ENCODE peak calls at places on chromosomes 6 and 20, in four cellular contexts. G is pancreas, O is IMR-90, Y is HepG2. J is an unnamed sample. For H3K4me1, the result is how much of the 10 kb centered on the place peaks cover.

GRCh38 chr6:89251170-89251569 is 34.0 kb upstream of the GABRR1 start:
- DNase-seq in O (no peak), Y (no peak), G (no peak), J (no peak)

GRCh38 chr20:9374480-9374879 is 139.9 kb upstream of the LAMP5 start:
- DNase-seq in G (no peak), Y (no peak), O (peak), J (no peak)

GRCh38 chr6:32112436-32112980 is 3.4 kb upstream of the TNXB start:
- DNase-seq in Y (no peak), G (no peak), O (no peak), J (no peak)

GRCh38 chr6:56595490-56596122 is 47.1 kb downstream of the DST start:
- DNase-seq in Y (peak), G (peak), O (peak), J (no peak)

GRCh38 chr6:117467876-117468275 is 14.6 kb upstream of the DCBLD1 start:
- DNase-seq in G (no peak), Y (no peak), O (no peak), J (no peak)

GRCh38 chr6:50842861-50843384 is 24.3 kb downstream of the TFAP2B start:
- DNase-seq in Y (no peak), O (no peak), G (no peak), J (no peak)

GRCh38 chr20:4341804-4342560 is 326.6 kb upstream of the RNF24 start:
- DNase-seq in O (peak), Y (no peak), G (no peak), J (no peak)

GRCh38 chr20:57392130-57392445 is 892 bp downstream of the RBM38 start:
- DNase-seq in Y (no peak), O (no peak), G (no peak), J (no peak)

GRCh38 chr20:50318709-50319108 is 128.1 kb downstream of the CEBPB start:
- DNase-seq in Y (no peak), O (no peak), G (no peak), J (no peak)

GRCh38 chr20:4607287-4607713 is 114.4 kb upstream of the PRND start:
- DNase-seq in G (no peak), Y (peak), O (peak), J (peak)

GRCh38 chr6:136158398-136158797 is 91.7 kb downstream of the MTFR2 start:
- DNase-seq in Y (no peak), O (no peak), G (peak), J (no peak)

GRCh38 chr20:35360033-35360432 is 51.7 kb downstream of the UQCC1 start:
- DNase-seq in Y (no peak), O (no peak), G (no peak), J (no peak)

GRCh38 chr20:3071610-3072529 is at the start of gene OXT:
- DNase-seq in G (no peak), Y (no peak), O (no peak), J (no peak)

GRCh38 chr6:128098000-128098581 is 197.2 kb upstream of the THEMIS start:
- DNase-seq in G (no peak), Y (no peak), O (peak), J (no peak)

GRCh38 chr6:4732691-4733315 is 43.4 kb upstream of the CDYL start:
- DNase-seq in Y (peak), G (no peak), O (peak), J (no peak)

GRCh38 chr20:19620471-19620870 is 137.6 kb upstream of the RIN2 start:
- DNase-seq in Y (peak), G (no peak), O (no peak), J (peak)

GRCh38 chr20:2804921-2805681 is 4.7 kb upstream of the CPXM1 start:
- DNase-seq in G (no peak), O (no peak), Y (no peak), J (no peak)

GRCh38 chr6:154542747-154543146 is 32.3 kb upstream of the CNKSR3 start:
- DNase-seq in G (no peak), Y (no peak), O (no peak), J (peak)

GRCh38 chr20:61271273-61272221 is 19.5 kb downstream of the CDH4 start:
- DNase-seq in Y (no peak), G (no peak), O (no peak), J (no peak)

GRCh38 chr20:47800619-47801018 is 15.3 kb upstream of the SULF2 start:
- DNase-seq in Y (no peak), G (no peak), O (no peak), J (no peak)

GRCh38 chr20:54532573-54532972 is 57.2 kb downstream of the DOK5 start:
- DNase-seq in G (no peak), O (no peak), Y (no peak), J (no peak)

GRCh38 chr6:142893088-142893487 is 51.9 kb downstream of the HIVEP2 start:
- DNase-seq in O (peak), Y (no peak), G (no peak), J (no peak)

GRCh38 chr6:121652223-121652622 is 216.8 kb downstream of the GJA1 start:
- DNase-seq in O (no peak), G (no peak), Y (no peak), J (no peak)

GRCh38 chr6:112086744-112087135 is 542 bp downstream of the TUBE1 start:
- DNase-seq in O (peak), Y (peak), G (no peak), J (no peak)

GRCh38 chr6:154925130-154925529 is 70.0 kb upstream of the TIAM2 start:
- DNase-seq in Y (no peak), O (no peak), G (no peak), J (no peak)

GRCh38 chr6:132147530-132148011 is 196.4 kb upstream of the CCN2 start:
- DNase-seq in Y (no peak), O (peak), G (no peak), J (no peak)

DNA sequence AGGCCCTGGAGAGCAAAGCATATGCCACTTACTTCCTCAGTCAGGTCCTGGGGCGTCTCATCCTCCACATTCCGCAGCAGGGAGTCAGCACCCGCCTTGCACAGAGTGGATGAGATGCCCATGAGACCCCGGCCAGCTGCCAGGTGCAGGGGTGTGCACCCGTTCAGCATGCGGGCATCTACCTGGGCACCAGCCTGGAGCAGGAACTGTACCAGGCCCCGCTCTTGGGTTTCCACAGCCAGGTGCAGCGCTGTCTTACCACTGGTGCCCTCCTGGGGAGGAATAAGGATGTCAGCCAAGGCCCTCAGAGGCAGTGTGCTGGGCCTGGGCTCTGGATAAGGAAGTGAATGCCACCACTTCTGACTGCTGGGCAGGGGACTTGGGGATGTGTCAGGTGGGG is 2.7 kb upstream of the SLC35B2 start:
- DNase-seq in O (no peak), Y (no peak), G (no peak), J (no peak)
- H3K4me1 ChIP-seq in O (under half), Y (half or more), G (under half), J (under half)

GRCh38 chr6:82778985-82779384 is 286.7 kb downstream of the UBE3D start:
- DNase-seq in O (no peak), G (no peak), Y (no peak), J (no peak)

GRCh38 chr6:82780334-82780733 is 285.3 kb downstream of the UBE3D start:
- DNase-seq in Y (no peak), G (no peak), O (no peak), J (no peak)

GRCh38 chr6:82775361-82775760 is 290.3 kb downstream of the UBE3D start:
- DNase-seq in Y (no peak), G (no peak), O (peak), J (no peak)

GRCh38 chr6:82773061-82773717 is 292.5 kb downstream of the UBE3D start:
- DNase-seq in G (no peak), Y (no peak), O (no peak), J (no peak)

DNA sequence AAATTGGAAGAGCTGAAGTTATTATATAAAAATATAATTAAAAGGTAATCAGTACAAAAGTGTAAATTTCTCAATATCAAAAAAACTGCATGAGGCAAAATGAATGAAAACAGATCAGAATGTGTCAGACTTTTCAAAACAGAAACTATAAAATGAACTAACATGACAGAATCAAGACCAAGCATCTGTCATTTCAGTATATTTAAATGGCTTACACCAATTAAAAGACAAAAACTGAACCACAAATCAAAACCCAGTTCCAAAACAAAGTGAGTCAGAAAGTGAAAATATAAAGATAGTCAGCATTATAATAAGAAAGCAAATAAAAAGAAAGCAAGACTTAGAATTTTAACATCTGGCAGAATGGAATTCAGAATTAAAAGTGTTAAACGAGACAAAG is 289.7 kb downstream of the UBE3D start:
- DNase-seq in Y (no peak), G (no peak), O (no peak), J (no peak)
- H3K27ac ChIP-seq in Y (no peak), G (no peak), O (no peak), J (no peak)

DNA sequence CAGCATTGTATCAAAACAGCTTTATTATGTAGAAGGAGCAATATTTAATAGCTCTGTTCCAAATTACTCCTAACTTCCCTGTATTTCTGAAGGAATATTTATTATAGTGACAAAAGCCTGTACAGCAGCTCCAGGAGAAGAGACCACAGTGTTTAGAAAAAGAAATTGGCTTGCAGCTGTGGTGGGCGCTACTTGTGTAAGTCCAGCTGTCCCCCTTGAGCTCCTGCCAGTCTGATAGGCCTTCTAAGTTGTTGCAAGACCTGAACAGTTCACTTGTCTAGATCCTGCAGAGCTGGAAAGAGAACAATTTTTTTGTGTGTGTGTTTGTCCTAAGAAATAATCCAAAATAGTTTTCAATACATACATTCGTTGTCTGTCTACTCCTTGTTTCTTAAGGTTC is 86.6 kb downstream of the JARID2 start:
- DNase-seq in Y (no peak), G (no peak), O (peak), J (no peak)
- H3K4me1 ChIP-seq in Y (under half), G (under half), O (under half), J (under half)

GRCh38 chr6:15663057-15663638 is 320 bp upstream of the DTNBP1 start:
- DNase-seq in Y (no peak), G (no peak), O (peak), J (no peak)
- H3K27ac ChIP-seq in Y (no peak), G (peak), O (no peak), J (no peak)

GRCh38 chr6:33172307-33173227 is 19.7 kb downstream of the COL11A2 start:
- DNase-seq in Y (peak), O (peak), G (no peak), J (no peak)
- H3K4me1 ChIP-seq in Y (under half), O (under half), G (under half), J (under half)

DNA sequence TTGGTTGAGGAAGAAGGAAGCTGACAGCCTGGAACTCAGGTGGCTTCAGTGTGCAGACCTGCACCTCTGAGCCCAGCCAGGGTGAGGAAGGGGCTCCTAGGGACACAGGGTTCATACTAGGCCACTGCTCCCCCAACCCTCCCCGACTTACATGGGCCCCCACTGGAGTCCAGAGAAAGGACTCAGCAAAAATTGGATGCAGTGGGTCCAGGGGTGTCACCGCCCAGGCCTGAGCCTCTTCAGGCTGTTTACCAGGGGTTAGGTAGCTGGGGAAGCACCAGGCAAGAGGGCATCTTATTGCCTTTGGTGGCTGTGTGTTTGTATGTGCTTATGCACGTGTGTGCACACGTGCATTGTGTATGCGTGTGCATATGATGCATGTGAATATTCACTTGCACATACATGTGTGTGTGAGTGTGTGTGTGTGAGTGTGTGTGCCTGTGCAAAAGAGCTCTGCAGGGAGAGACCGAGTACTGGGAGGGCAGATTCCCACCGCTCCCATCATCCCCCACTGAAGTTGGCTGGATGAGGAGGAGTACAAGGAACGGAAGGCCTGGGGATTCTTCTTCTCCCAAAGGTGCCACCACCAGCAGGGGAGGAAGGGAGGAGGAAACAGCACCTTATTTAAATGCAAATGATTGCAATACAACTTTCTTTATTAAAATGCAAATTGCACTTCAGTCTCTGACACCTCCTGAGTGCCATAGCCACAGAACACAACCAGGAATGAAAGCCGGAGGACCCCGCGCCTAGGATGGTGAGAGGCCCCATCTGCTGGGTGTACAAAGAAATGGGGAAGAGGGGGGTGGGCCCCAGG is 153.8 kb upstream of the MLN start:
- DNase-seq in O (no peak), Y (no peak), G (no peak), J (no peak)
- H3K27ac ChIP-seq in O (no peak), Y (no peak), G (no peak), J (no peak)

GRCh38 chr20:24773751-24774201 is 175.3 kb upstream of the CST7 start:
- DNase-seq in G (no peak), Y (no peak), O (peak), J (no peak)
- H3K4me1 ChIP-seq in G (under half), Y (under half), O (under half), J (under half)

J was measured in iPS DF 6.9.